ENCODE peak calls at places on chromosome 4, in six cellular contexts. One of them, this sample, is unnamed.

GRCh38 chr4:154982187-154983047 is 201.3 kb downstream of the RBM46 start:
- DNase-seq in HepG2: peak
- DNase-seq in GM12878: peak
- DNase-seq in WTC11: peak
- DNase-seq in K562: peak
- DNase-seq in GM23338: peak
- DNase-seq in this sample: peak

GRCh38 chr4:156419080-156419638 is 465.5 kb upstream of the CTSO start:
- DNase-seq in GM12878: no peak
- DNase-seq in WTC11: no peak
- DNase-seq in K562: no peak
- DNase-seq in GM23338: no peak
- DNase-seq in HepG2: no peak
- DNase-seq in this sample: no peak

GRCh38 chr4:83112239-83112638 is 2.3 kb downstream of the PLAC8 start:
- DNase-seq in WTC11: no peak
- DNase-seq in HepG2: peak
- DNase-seq in K562: no peak
- DNase-seq in GM12878: peak
- DNase-seq in GM23338: no peak
- DNase-seq in this sample: no peak

GRCh38 chr4:66750273-66750672 is 795.0 kb downstream of the CENPC start:
- DNase-seq in GM23338: peak
- DNase-seq in GM12878: no peak
- DNase-seq in K562: no peak
- DNase-seq in WTC11: no peak
- DNase-seq in HepG2: no peak
- DNase-seq in this sample: no peak

GRCh38 chr4:71184195-71184781 is 154.5 kb upstream of the SLC4A4 start:
- DNase-seq in K562: peak
- DNase-seq in HepG2: peak
- DNase-seq in WTC11: peak
- DNase-seq in GM12878: peak
- DNase-seq in GM23338: peak
- DNase-seq in this sample: no peak

GRCh38 chr4:110631582-110632505 is 9.0 kb upstream of the PITX2 start:
- DNase-seq in K562: peak
- DNase-seq in GM23338: peak
- DNase-seq in HepG2: peak
- DNase-seq in WTC11: peak
- DNase-seq in GM12878: no peak
- DNase-seq in this sample: peak

GRCh38 chr4:89645512-89645911 is 191.4 kb downstream of the SNCA start:
- DNase-seq in K562: no peak
- DNase-seq in HepG2: peak
- DNase-seq in GM23338: no peak
- DNase-seq in GM12878: no peak
- DNase-seq in WTC11: no peak
- DNase-seq in this sample: no peak

GRCh38 chr4:39046243-39046642 is 14.0 kb upstream of the TMEM156 start:
- DNase-seq in HepG2: peak
- DNase-seq in GM12878: no peak
- DNase-seq in WTC11: no peak
- DNase-seq in GM23338: no peak
- DNase-seq in K562: peak
- DNase-seq in this sample: no peak

GRCh38 chr4:52244103-52244772 is 193.1 kb downstream of the SPATA18 start:
- DNase-seq in HepG2: no peak
- DNase-seq in K562: no peak
- DNase-seq in WTC11: no peak
- DNase-seq in GM12878: no peak
- DNase-seq in GM23338: no peak
- DNase-seq in this sample: no peak

GRCh38 chr4:36177946-36178345 is 66.4 kb downstream of the ARAP2 start:
- DNase-seq in HepG2: no peak
- DNase-seq in GM12878: no peak
- DNase-seq in GM23338: no peak
- DNase-seq in K562: no peak
- DNase-seq in WTC11: no peak
- DNase-seq in this sample: no peak

GRCh38 chr4:169410839-169411770 is 140.3 kb upstream of the SH3RF1 start:
- DNase-seq in WTC11: peak
- DNase-seq in K562: no peak
- DNase-seq in GM23338: peak
- DNase-seq in GM12878: peak
- DNase-seq in HepG2: no peak
- DNase-seq in this sample: no peak

GRCh38 chr4:14767142-14767541 is 235.1 kb upstream of the CPEB2 start:
- DNase-seq in WTC11: no peak
- DNase-seq in HepG2: no peak
- DNase-seq in GM23338: no peak
- DNase-seq in K562: no peak
- DNase-seq in GM12878: no peak
- DNase-seq in this sample: no peak

GRCh38 chr4:1010522-1011021 is 854 bp upstream of the FGFRL1 start:
- DNase-seq in GM23338: peak
- DNase-seq in HepG2: no peak
- DNase-seq in GM12878: no peak
- DNase-seq in K562: peak
- DNase-seq in WTC11: peak
- DNase-seq in this sample: no peak

GRCh38 chr4:120922390-120923200 is at the start of gene PRDM5:
- DNase-seq in GM23338: peak
- DNase-seq in K562: no peak
- DNase-seq in WTC11: peak
- DNase-seq in HepG2: no peak
- DNase-seq in GM12878: no peak
- DNase-seq in this sample: peak

GRCh38 chr4:118033148-118034060 is 882 bp upstream of the NDST3 start:
- DNase-seq in HepG2: no peak
- DNase-seq in WTC11: peak
- DNase-seq in K562: peak
- DNase-seq in GM12878: no peak
- DNase-seq in GM23338: peak
- DNase-seq in this sample: peak

GRCh38 chr4:147768113-147768512 is 36.2 kb downstream of the ARHGAP10 start:
- DNase-seq in K562: no peak
- DNase-seq in HepG2: no peak
- DNase-seq in GM23338: no peak
- DNase-seq in WTC11: no peak
- DNase-seq in GM12878: no peak
- DNase-seq in this sample: no peak

GRCh38 chr4:154132406-154132805 is 343.5 kb upstream of the SFRP2 start:
- DNase-seq in GM23338: no peak
- DNase-seq in GM12878: no peak
- DNase-seq in K562: no peak
- DNase-seq in WTC11: no peak
- DNase-seq in HepG2: no peak
- DNase-seq in this sample: no peak

GRCh38 chr4:96009720-96010119 is 169.8 kb downstream of the PDHA2 start:
- DNase-seq in WTC11: no peak
- DNase-seq in GM12878: no peak
- DNase-seq in HepG2: no peak
- DNase-seq in GM23338: peak
- DNase-seq in K562: no peak
- DNase-seq in this sample: no peak
- TF ChIP-seq CREB1 in WTC11: no peak
- TF ChIP-seq CREB1 in GM12878: no peak
- TF ChIP-seq CREB1 in HepG2: no peak
- TF ChIP-seq CREB1 in GM23338: no peak
- TF ChIP-seq CREB1 in K562: no peak
- TF ChIP-seq CREB1 in this sample: no peak

DNA sequence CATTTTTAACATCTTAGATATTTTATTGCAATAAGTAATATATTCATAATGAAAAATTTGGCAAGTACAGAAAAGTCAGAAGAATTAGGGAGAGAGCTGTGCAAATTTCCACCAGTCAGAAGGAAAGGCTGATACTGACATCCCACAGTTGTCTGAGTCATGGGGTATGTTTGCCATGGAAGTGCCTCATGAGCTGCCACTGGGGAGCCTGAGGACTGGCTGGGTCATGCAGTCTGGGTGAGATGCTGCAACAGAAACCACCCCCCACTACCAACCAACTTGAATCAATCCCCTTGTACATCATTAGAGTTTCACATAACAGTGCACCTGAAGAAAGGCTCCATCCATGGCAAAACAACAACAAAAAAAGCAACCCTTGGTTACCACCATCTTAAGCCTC is 45.2 kb upstream of the ENPP6 start:
- DNase-seq in GM23338: no peak
- DNase-seq in HepG2: no peak
- DNase-seq in K562: no peak
- DNase-seq in WTC11: no peak
- DNase-seq in GM12878: no peak
- DNase-seq in this sample: peak
- TF ChIP-seq CREB1 in GM23338: no peak
- TF ChIP-seq CREB1 in HepG2: no peak
- TF ChIP-seq CREB1 in K562: no peak
- TF ChIP-seq CREB1 in WTC11: no peak
- TF ChIP-seq CREB1 in GM12878: no peak
- TF ChIP-seq CREB1 in this sample: no peak

GRCh38 chr4:123484291-123484926 is 87.8 kb downstream of the SPRY1 start:
- DNase-seq in GM12878: no peak
- DNase-seq in HepG2: peak
- DNase-seq in GM23338: no peak
- DNase-seq in WTC11: no peak
- DNase-seq in K562: no peak
- DNase-seq in this sample: no peak

DNA sequence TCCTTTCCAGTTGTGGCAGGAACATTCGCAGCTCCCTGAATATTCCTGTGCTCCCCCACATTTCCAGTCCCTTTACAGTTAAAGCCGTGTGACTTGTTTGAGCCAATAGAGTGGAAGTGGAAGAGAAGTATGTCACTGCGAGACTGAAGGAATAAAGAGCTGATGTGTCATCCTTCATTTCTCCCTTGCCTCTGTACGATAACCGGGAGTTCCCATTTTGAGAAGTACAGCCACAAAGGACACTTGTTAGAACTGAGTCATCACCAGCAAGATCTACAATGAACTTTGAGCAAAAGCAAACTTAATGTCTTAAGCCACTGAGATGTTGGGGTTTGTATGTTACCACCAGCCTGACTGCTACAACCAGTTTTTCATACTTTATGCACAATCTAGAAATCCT is 92.3 kb downstream of the SPRY1 start:
- DNase-seq in GM12878: peak
- DNase-seq in GM23338: no peak
- DNase-seq in HepG2: peak
- DNase-seq in K562: peak
- DNase-seq in WTC11: no peak
- DNase-seq in this sample: no peak
- TF ChIP-seq CREB1 in GM12878: no peak
- TF ChIP-seq CREB1 in GM23338: no peak
- TF ChIP-seq CREB1 in HepG2: no peak
- TF ChIP-seq CREB1 in K562: no peak
- TF ChIP-seq CREB1 in WTC11: no peak
- TF ChIP-seq CREB1 in this sample: no peak

GRCh38 chr4:84967292-84967651 is 782 bp upstream of the WDFY3 start:
- DNase-seq in K562: no peak
- DNase-seq in WTC11: no peak
- DNase-seq in GM23338: no peak
- DNase-seq in GM12878: no peak
- DNase-seq in HepG2: no peak
- DNase-seq in this sample: no peak

GRCh38 chr4:84965558-84966381 is 720 bp downstream of the WDFY3 start:
- DNase-seq in GM23338: peak
- DNase-seq in WTC11: peak
- DNase-seq in K562: peak
- DNase-seq in GM12878: no peak
- DNase-seq in HepG2: peak
- DNase-seq in this sample: peak

GRCh38 chr4:84966382-84967291 is at the start of gene WDFY3:
- DNase-seq in HepG2: peak
- DNase-seq in WTC11: peak
- DNase-seq in GM12878: no peak
- DNase-seq in GM23338: peak
- DNase-seq in K562: peak
- DNase-seq in this sample: peak

GRCh38 chr4:84968936-84969335 is 2.4 kb upstream of the WDFY3 start:
- DNase-seq in GM12878: no peak
- DNase-seq in HepG2: no peak
- DNase-seq in GM23338: no peak
- DNase-seq in WTC11: no peak
- DNase-seq in K562: no peak
- DNase-seq in this sample: no peak

DNA sequence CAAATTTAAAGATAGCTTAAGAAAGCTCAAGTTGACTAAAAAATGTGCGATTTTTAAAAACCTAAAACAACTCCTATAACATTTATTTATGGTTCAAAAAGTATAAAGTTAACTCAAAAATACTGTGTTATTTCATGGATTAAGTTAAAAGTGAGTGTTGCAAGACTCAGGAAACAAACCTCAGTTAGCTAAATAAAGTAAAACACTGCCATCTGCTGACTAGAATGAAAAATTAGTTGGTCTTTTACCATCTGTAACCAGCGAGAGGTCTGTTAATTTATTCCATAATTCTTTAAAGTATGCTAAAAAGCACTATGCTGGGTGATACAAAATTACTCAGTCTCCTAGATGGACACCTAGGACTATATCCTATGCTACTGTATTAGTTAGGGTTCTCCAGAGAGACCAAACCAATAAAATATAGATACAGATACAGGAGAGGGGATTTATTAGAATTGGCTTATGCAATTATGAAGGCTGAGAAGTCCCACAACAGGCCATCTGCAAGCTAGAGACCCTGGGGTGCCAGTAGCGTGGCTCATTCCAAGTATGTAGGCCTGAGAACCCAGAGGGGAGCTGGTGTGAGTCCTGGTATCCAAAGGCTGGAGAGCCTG is 4.9 kb upstream of the WDFY3 start:
- DNase-seq in GM12878: no peak
- DNase-seq in WTC11: no peak
- DNase-seq in K562: peak
- DNase-seq in HepG2: peak
- DNase-seq in GM23338: peak
- DNase-seq in this sample: no peak
- TF ChIP-seq CREB1 in GM12878: no peak
- TF ChIP-seq CREB1 in WTC11: no peak
- TF ChIP-seq CREB1 in K562: no peak
- TF ChIP-seq CREB1 in HepG2: no peak
- TF ChIP-seq CREB1 in GM23338: no peak
- TF ChIP-seq CREB1 in this sample: no peak

GRCh38 chr4:176302283-176303275 is 17.2 kb upstream of the SPCS3 start:
- DNase-seq in HepG2: no peak
- DNase-seq in GM12878: no peak
- DNase-seq in GM23338: no peak
- DNase-seq in K562: no peak
- DNase-seq in WTC11: no peak
- DNase-seq in this sample: no peak
- TF ChIP-seq CREB1 in HepG2: no peak
- TF ChIP-seq CREB1 in GM12878: no peak
- TF ChIP-seq CREB1 in GM23338: no peak
- TF ChIP-seq CREB1 in K562: no peak
- TF ChIP-seq CREB1 in WTC11: no peak
- TF ChIP-seq CREB1 in this sample: no peak

DNA sequence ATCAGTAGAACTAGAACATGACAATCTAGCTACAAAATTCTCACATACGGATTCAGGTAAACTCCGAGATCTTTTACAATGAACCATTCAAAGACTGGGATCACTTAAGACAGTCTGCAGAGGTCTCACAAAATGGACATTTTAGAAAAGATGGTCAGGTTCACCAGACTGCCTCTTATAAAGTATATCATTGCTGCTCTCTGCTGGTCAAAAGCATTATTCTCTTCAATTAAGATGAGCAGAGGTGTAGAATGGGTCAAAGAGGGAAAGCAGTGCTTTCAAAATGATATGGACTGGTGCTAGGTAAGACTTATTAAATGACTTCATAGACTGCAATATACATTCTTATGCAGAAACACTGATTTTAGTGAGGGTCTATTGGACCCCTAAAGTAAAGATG is 434.7 kb downstream of the PACRGL start:
- DNase-seq in K562: no peak
- DNase-seq in GM23338: peak
- DNase-seq in GM12878: no peak
- DNase-seq in WTC11: no peak
- DNase-seq in HepG2: no peak
- DNase-seq in this sample: no peak
- TF ChIP-seq CREB1 in K562: no peak
- TF ChIP-seq CREB1 in GM23338: no peak
- TF ChIP-seq CREB1 in GM12878: no peak
- TF ChIP-seq CREB1 in WTC11: no peak
- TF ChIP-seq CREB1 in HepG2: no peak
- TF ChIP-seq CREB1 in this sample: no peak